ENCODE peak calls at places on chromosome 2, in six cellular contexts. J is transverse colon, N is AG09319, Q is pancreas, L is colonic mucosa, A is HFF-Myc. C is an unnamed sample.

GRCh38 chr2:215460682-215461081 is 24.8 kb upstream of the FN1 start:
- DNase-seq in Q (no peak), J (no peak), N (peak), A (no peak), L (no peak), C (no peak)

GRCh38 chr2:22946553-22946952 is 438.4 kb upstream of the KLHL29 start:
- DNase-seq in N (no peak), Q (no peak), A (no peak), L (no peak), J (no peak), C (no peak)

GRCh38 chr2:121335294-121336290 is 50.6 kb upstream of the TFCP2L1 start:
- DNase-seq in Q (peak), A (no peak), J (peak), N (no peak), L (no peak), C (peak)

GRCh38 chr2:197915548-197916265 is 111.3 kb downstream of the PLCL1 start:
- DNase-seq in Q (no peak), J (no peak), A (no peak), N (peak), L (no peak), C (no peak)

GRCh38 chr2:216665240-216665639 is 30.1 kb downstream of the IGFBP5 start:
- DNase-seq in J (peak), L (peak), Q (peak), N (no peak), A (no peak), C (peak)

GRCh38 chr2:28423856-28424605 is 31.4 kb downstream of the FOSL2 start:
- DNase-seq in J (peak), L (no peak), N (no peak), Q (no peak), A (no peak), C (no peak)

GRCh38 chr2:223000872-223001825 is 50.8 kb upstream of the KCNE4 start:
- DNase-seq in N (no peak), A (no peak), J (no peak), L (no peak), Q (no peak), C (no peak)

GRCh38 chr2:222731183-222731582 is 59.7 kb downstream of the MOGAT1 start:
- DNase-seq in L (no peak), N (no peak), J (no peak), Q (no peak), A (peak), C (no peak)

GRCh38 chr2:49857371-49858112 is 703.2 kb upstream of the FSHR start:
- DNase-seq in J (no peak), L (no peak), A (no peak), N (no peak), Q (no peak), C (no peak)

GRCh38 chr2:109061736-109062557 is 67.1 kb upstream of the SH3RF3 start:
- DNase-seq in A (no peak), Q (no peak), J (no peak), N (no peak), L (peak), C (no peak)

GRCh38 chr2:109064660-109065306 is 64.2 kb upstream of the SH3RF3 start:
- DNase-seq in A (no peak), L (no peak), N (no peak), Q (no peak), J (no peak), C (no peak)

GRCh38 chr2:129465045-129465444 is 514.4 kb upstream of the RAB6C start:
- DNase-seq in J (no peak), A (no peak), L (no peak), N (no peak), Q (no peak), C (no peak)

GRCh38 chr2:132668986-132669853 is 785 bp downstream of the LYPD1 start:
- DNase-seq in L (no peak), N (no peak), J (no peak), Q (peak), A (no peak), C (peak)

GRCh38 chr2:18626256-18626668 is 36.9 kb upstream of the NT5C1B start:
- DNase-seq in L (no peak), J (no peak), A (no peak), N (no peak), Q (no peak), C (no peak)

GRCh38 chr2:120436460-120436739 is 90.5 kb downstream of the INHBB start:
- DNase-seq in J (no peak), A (no peak), N (no peak), L (peak), Q (no peak), C (no peak)

GRCh38 chr2:69774984-69775982 is 33.3 kb downstream of the ANXA4 start:
- DNase-seq in A (no peak), J (no peak), N (no peak), L (no peak), Q (no peak), C (no peak)

GRCh38 chr2:69645026-69645425 is 1.5 kb upstream of the AAK1 start:
- DNase-seq in A (no peak), J (no peak), L (no peak), Q (no peak), N (no peak), C (no peak)

DNA sequence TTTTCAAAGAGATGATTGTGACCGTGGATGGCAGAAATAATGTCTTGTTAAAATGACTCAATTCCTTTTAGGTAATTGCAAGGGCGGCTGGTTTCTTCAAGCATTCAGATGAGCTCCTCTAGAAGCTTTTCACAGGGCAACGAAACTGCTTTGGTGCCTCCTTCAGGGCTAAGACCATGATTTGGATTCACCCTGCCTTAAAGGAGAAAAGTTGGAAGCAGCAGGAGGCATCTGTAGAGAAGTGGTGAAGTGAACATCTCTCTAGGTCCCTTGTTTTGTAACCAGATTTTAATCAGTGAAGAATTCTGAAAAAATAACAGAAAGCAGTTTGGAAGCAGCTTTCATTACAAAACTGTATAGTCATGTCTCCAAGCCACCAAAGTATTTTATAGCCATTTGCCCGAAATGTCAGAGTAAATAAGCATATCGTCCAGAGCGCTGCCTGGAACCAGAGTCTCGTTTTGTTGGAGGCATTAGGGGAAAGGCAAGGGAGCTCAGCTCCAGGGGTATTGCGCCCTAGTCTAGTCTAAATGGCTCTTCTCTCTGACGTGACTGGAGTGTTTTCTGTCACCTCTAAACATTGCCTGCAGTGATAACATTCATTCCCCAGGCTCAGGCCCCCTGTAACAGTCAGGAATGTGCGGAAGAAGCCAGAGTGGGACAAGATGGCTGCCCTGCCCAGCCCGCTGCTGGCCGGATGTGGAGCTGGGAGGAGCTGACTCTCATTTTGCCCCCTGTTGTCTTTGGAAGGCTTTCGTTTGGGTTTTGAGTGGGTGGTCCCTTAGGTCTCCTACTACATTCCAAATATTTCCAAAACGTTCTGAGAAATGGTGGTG is 57.9 kb upstream of the ITGB6 start:
- DNase-seq in N (no peak), A (no peak), L (no peak), Q (no peak), J (no peak), C (no peak)
- TF ChIP-seq CTCF in N (no peak), A (no peak), L (no peak), Q (no peak), J (no peak), C (no peak)

GRCh38 chr2:219429958-219430586 is 4.6 kb upstream of the SPEG start:
- DNase-seq in Q (no peak), L (no peak), N (no peak), J (no peak), A (no peak), C (no peak)

GRCh38 chr2:219428469-219428868 is 6.2 kb upstream of the SPEG start:
- DNase-seq in N (no peak), A (no peak), L (no peak), J (no peak), Q (no peak), C (no peak)

GRCh38 chr2:219434468-219434717 is 250 bp upstream of the SPEG start:
- DNase-seq in A (no peak), J (no peak), L (no peak), Q (no peak), N (no peak), C (no peak)

GRCh38 chr2:219433666-219434467 is 776 bp upstream of the SPEG start:
- DNase-seq in Q (no peak), L (no peak), J (peak), N (no peak), A (no peak), C (peak)

DNA sequence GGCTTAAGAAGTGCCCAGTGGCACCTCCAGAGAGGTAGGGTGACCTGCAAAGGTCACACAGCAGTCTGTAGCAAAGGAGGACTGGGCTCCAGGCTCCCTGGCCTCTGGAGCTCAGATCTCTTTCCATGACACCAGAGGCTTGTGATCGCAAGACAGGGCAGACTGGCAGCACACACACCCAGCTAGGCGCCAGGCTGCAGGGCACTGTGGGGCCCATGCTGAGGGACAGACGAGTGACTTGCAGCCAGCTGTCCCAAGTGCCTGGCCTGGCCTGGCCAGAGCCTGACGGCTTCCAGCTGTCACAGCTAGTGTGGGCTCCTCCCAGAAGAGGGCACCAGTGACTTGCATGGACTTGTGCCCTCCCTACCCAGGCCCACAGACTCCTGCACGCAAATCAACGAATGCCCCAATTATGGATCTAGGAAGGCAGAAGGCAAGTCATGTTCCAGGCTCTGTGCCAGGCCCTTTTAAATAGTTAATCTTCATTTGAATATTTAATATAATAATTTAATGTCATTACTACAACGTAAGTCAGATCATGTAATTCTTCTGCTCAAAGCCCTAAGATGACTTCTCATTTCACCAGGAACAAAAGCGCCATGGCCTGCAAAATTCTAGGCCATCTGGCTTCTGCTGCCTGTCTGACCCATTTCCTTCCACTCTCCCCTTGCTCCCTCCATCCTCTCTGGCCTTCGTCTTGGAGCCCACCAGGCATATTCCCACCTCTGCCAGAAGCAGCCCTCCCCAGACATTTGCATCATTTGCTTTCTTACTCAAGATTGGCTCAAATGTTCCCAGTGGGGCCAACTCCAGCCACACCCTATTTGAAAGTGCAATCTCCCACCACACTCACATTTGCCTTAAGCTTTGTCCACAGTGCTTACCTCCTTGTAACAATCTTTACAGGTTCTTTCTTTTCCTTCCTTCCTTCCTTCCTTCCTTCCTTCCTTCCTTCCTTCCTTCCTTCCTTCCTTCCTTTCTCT is 3.7 kb upstream of the SPEG start:
- DNase-seq in A (no peak), N (no peak), J (no peak), Q (no peak), L (no peak), C (peak)
- TF ChIP-seq CTCF in A (peak), N (peak), J (no peak), Q (no peak), L (no peak), C (no peak)

GRCh38 chr2:38698604-38699003 is 32.7 kb downstream of the GALM start:
- DNase-seq in J (no peak), Q (no peak), L (no peak), N (no peak), A (no peak), C (no peak)

GRCh38 chr2:38702413-38702812 is 36.5 kb downstream of the GALM start:
- DNase-seq in L (no peak), N (peak), J (no peak), A (no peak), Q (no peak), C (no peak)

GRCh38 chr2:38700881-38701458 is 35.1 kb downstream of the GALM start:
- DNase-seq in L (peak), Q (no peak), A (no peak), J (no peak), N (no peak), C (no peak)

GRCh38 chr2:38697116-38697840 is 31.4 kb downstream of the GALM start:
- DNase-seq in L (no peak), N (no peak), J (peak), A (no peak), Q (peak), C (no peak)

GRCh38 chr2:38700113-38700780 is 34.3 kb downstream of the GALM start:
- DNase-seq in N (no peak), A (no peak), J (no peak), Q (no peak), L (no peak), C (no peak)
- TF ChIP-seq CTCF in N (no peak), A (no peak), J (no peak), Q (no peak), L (no peak), C (no peak)

DNA sequence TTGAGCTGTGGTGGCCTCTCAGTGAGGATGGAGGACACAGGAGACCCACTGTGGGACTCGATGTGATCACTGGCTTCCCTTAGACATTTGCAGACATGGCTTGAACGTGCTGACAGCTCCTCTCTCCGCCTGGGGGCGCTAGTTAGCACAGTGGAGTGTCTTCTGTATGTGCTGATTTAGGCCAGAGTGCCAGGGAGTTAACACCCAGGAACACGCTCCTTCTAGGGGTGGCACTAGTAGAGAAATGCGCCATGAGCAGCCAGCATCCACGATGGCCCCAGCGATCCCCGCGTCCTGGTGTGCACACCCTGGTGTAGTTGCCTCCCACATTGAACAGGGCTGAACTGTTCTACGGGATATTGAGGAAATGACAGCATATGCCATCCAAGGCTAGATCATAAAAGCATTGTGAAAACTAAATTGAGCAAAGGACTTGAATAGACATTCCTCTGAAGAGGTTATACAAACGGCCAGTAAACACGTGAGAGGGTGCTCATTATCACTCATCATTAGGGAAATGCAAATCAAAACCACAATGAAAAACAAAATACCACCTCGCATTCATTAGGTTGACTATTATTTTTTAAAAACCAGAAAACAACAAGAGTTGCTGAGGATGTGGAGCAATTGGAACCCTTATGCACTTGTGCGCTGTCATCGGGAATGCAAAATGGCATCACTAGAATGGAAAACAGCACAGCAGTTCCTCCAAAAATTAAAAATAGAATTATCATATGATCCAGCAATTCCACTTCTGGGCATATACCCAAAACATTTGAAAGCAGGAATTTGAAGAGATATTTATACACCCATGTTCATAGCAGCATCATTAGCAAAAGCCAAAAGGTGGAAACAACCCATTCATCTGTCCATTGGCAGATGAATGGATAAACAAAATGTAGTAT is 11.6 kb upstream of the NMUR1 start:
- DNase-seq in A (no peak), J (no peak), N (no peak), L (no peak), Q (no peak), C (no peak)
- TF ChIP-seq CTCF in A (peak), J (no peak), N (no peak), L (no peak), Q (no peak), C (no peak)

GRCh38 chr2:239089884-239090283 is 242.0 kb downstream of the TWIST2 start:
- DNase-seq in Q (no peak), J (no peak), N (no peak), A (no peak), L (no peak), C (no peak)
- TF ChIP-seq CTCF in Q (no peak), J (no peak), N (no peak), A (no peak), L (no peak), C (no peak)

DNA sequence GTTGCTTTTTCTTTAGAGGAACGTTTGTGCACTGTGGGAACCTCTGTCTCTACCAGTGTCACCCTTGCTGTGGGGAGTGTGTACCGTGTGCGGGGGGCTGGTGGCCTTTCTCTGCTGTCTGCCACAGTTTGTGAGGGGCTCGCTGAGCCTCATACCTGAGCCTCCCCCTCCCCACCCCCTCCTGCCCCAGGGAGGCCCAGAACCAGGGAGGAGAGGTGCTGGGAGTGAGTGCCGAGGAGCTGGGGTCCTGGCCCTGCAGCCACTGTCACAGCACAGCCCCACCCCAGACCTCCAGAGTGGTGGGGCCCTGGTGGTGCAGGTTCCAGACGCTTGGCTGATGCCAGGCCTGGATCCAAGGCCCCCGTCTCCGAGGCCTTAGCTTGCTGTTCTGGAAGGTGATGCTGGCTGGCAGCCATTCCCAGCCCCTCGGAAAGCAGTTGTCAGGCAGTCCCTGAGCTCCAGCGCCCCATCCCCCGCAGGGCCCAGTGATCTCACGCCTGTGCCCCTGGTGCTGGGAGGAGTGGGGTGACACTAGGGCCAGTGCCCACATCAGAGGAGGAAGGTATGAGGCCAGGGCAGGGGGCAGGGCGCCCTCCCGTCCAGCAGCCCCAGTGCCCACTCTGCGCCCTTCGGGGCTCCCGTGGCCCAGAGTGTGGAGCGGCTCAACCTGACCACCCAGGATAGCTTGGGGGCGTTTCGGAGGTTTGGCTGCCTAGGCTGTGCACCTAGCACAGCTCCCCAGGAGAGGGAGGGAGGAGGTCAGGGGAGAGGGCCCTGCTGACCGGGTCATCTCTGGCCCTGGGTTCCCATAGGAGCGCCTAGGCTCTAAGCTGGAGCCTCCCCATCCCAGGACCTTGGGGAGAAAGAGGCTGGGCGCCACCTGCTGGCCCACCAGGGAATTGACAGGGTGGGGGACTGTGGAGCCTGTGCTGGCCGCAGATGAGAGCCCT is 53.0 kb upstream of the ALPP start:
- DNase-seq in J (peak), L (peak), N (no peak), A (no peak), Q (peak), C (peak)
- TF ChIP-seq CTCF in J (peak), L (peak), N (peak), A (peak), Q (peak), C (peak)

GRCh38 chr2:31137211-31138036 is 816 bp downstream of the GALNT14 start:
- DNase-seq in J (no peak), L (no peak), A (no peak), Q (peak), N (peak), C (peak)
- TF ChIP-seq CTCF in J (no peak), L (no peak), A (no peak), Q (no peak), N (no peak), C (no peak)

GRCh38 chr2:226251661-226252060 is 548.0 kb downstream of the IRS1 start:
- DNase-seq in N (no peak), Q (no peak), A (no peak), L (no peak), J (no peak), C (no peak)

GRCh38 chr2:226247289-226248275 is 552.0 kb downstream of the IRS1 start:
- DNase-seq in J (no peak), N (no peak), Q (no peak), L (no peak), A (no peak), C (no peak)
- TF ChIP-seq CTCF in J (no peak), N (no peak), Q (no peak), L (no peak), A (no peak), C (no peak)

DNA sequence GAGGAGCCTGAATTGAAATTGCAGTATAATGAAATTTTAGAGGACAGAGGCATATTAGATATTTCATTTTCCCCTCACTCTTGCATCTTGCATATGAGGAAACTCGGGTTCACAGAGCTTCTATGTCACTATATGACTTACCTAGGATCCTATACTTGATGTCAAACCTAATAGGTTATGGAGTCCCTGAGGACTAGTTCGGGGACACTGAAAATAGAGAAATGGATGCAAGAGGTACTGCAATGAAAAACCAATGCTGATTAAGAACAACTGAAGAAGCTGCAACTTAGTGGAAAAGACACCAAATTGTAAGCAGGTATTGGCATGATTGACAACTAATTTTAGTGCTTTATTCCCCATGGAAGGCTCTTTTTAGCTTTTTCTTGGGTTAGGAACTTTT is 210.1 kb downstream of the IKZF2 start:
- DNase-seq in J (no peak), A (no peak), L (no peak), Q (no peak), N (no peak), C (no peak)
- TF ChIP-seq CTCF in J (no peak), A (no peak), L (no peak), Q (no peak), N (no peak), C (no peak)

C was measured in Calu3.